ENCODE peak calls at places on chromosomes 4 and X, in nine cellular contexts. E, W, D, C, K, Z, V, H and G are unnamed samples.

GRCh38 chrX:150162141-150162540 is 201.0 kb upstream of the MAMLD1 start:
- DNase-seq in E (no peak), W (no peak), D (no peak), C (peak), K (no peak), Z (no peak), V (no peak), H (peak), G (no peak)

GRCh38 chr4:1297023-1297395 is 7.3 kb downstream of the MAEA start:
- DNase-seq in E (no peak), W (no peak), D (no peak), C (no peak), K (no peak), Z (no peak), V (no peak), H (no peak), G (no peak)

GRCh38 chrX:10519761-10520160 is 100.6 kb downstream of the MID1 start:
- DNase-seq in E (no peak), W (no peak), D (no peak), C (no peak), K (no peak), Z (no peak), V (no peak), H (peak), G (no peak)

GRCh38 chrX:138945219-138945618 is 233.7 kb upstream of the FGF13 start:
- DNase-seq in E (no peak), W (no peak), D (no peak), C (no peak), K (no peak), Z (no peak), V (no peak), H (peak), G (no peak)

GRCh38 chrX:83469551-83469950 is 38.5 kb upstream of the POU3F4 start:
- DNase-seq in E (no peak), W (peak), D (no peak), C (peak), K (no peak), Z (peak), V (peak), H (peak), G (peak)

GRCh38 chrX:39767446-39767845 is 330.3 kb downstream of the BCOR start:
- DNase-seq in E (no peak), W (no peak), D (no peak), C (no peak), K (no peak), Z (no peak), V (no peak), H (no peak), G (no peak)

GRCh38 chr4:173192375-173193162 is 24.0 kb downstream of the GALNT7 start:
- DNase-seq in E (no peak), W (no peak), D (no peak), C (no peak), K (no peak), Z (no peak), V (no peak), H (no peak), G (peak)

GRCh38 chrX:150864127-150864526 is 34.3 kb downstream of the CD99L2 start:
- DNase-seq in E (no peak), W (no peak), D (no peak), C (no peak), K (no peak), Z (no peak), V (no peak), H (no peak), G (no peak)

GRCh38 chr4:154491731-154492249 is at the start of gene DCHS2:
- DNase-seq in E (peak), W (peak), D (peak), C (no peak), K (no peak), Z (no peak), V (no peak), H (no peak), G (peak)

GRCh38 chr4:41331224-41331623 is 74.5 kb downstream of the UCHL1 start:
- DNase-seq in E (no peak), W (no peak), D (no peak), C (no peak), K (no peak), Z (no peak), V (no peak), H (peak), G (no peak)

GRCh38 chr4:103021120-103021519 is 1.6 kb upstream of the SLC9B1 start:
- DNase-seq in E (no peak), W (no peak), D (no peak), C (no peak), K (no peak), Z (no peak), V (no peak), H (no peak), G (no peak)

GRCh38 chr4:188781655-188782054 is 642.4 kb downstream of the TRIML1 start:
- DNase-seq in E (no peak), W (no peak), D (no peak), C (no peak), K (no peak), Z (no peak), V (no peak), H (peak), G (peak)

GRCh38 chr4:155568641-155569040 is 98.0 kb upstream of the GUCY1A1 start:
- DNase-seq in E (peak), W (no peak), D (no peak), C (no peak), K (no peak), Z (no peak), V (no peak), H (no peak), G (no peak)

GRCh38 chrX:103175944-103176753 is 38.8 kb upstream of the BEX4 start:
- DNase-seq in E (peak), W (peak), D (peak), C (peak), K (peak), Z (peak), V (no peak), H (peak), G (peak)

GRCh38 chr4:87236851-87237250 is 16.4 kb upstream of the KLHL8 start:
- DNase-seq in E (no peak), W (no peak), D (no peak), C (no peak), K (no peak), Z (no peak), V (no peak), H (no peak), G (peak)

GRCh38 chr4:176443646-176444409 is 124.1 kb downstream of the SPCS3 start:
- DNase-seq in E (no peak), W (no peak), D (no peak), C (no peak), K (no peak), Z (peak), V (no peak), H (peak), G (no peak)

GRCh38 chr4:161664740-161665139 is 499.1 kb downstream of the FSTL5 start:
- DNase-seq in E (no peak), W (no peak), D (no peak), C (no peak), K (no peak), Z (no peak), V (no peak), H (no peak), G (no peak)

GRCh38 chr4:87219648-87220093 is 747 bp downstream of the KLHL8 start:
- DNase-seq in E (peak), W (peak), D (peak), C (no peak), K (no peak), Z (peak), V (peak), H (peak), G (peak)

GRCh38 chr4:37970702-37971101 is 10.5 kb downstream of the PTTG2 start:
- DNase-seq in E (no peak), W (peak), D (peak), C (peak), K (peak), Z (peak), V (peak), H (peak), G (peak)

GRCh38 chr4:183197140-183197539 is 98.1 kb downstream of the WWC2 start:
- DNase-seq in E (no peak), W (no peak), D (no peak), C (no peak), K (no peak), Z (no peak), V (no peak), H (no peak), G (no peak)

GRCh38 chrX:105876658-105877057 is 54.3 kb downstream of the NRK start:
- DNase-seq in E (no peak), W (no peak), D (no peak), C (no peak), K (no peak), Z (peak), V (no peak), H (peak), G (peak)

GRCh38 chrX:24167719-24168472 is 18.4 kb downstream of the ZFX start:
- DNase-seq in E (no peak), W (no peak), D (no peak), C (no peak), K (no peak), Z (no peak), V (no peak), H (no peak), G (no peak)

GRCh38 chr4:119810001-119810400 is 181.4 kb upstream of the PDE5A start:
- DNase-seq in E (no peak), W (no peak), D (no peak), C (no peak), K (no peak), Z (no peak), V (no peak), H (no peak), G (no peak)

GRCh38 chrX:141736656-141737055 is 38.1 kb upstream of the SPANXD start:
- DNase-seq in E (no peak), W (no peak), D (no peak), C (no peak), K (no peak), Z (no peak), V (no peak), H (no peak), G (no peak)

GRCh38 chr4:119733431-119733830 is 104.8 kb upstream of the PDE5A start:
- DNase-seq in E (no peak), W (no peak), D (no peak), C (no peak), K (no peak), Z (no peak), V (no peak), H (peak), G (no peak)

GRCh38 chrX:72180539-72180938 is 1.0 kb upstream of the PIN4 start:
- DNase-seq in E (no peak), W (no peak), D (no peak), C (no peak), K (no peak), Z (no peak), V (no peak), H (no peak), G (peak)

GRCh38 chr4:87502580-87503238 is 26.5 kb downstream of the SPARCL1 start:
- DNase-seq in E (peak), W (no peak), D (no peak), C (no peak), K (no peak), Z (peak), V (no peak), H (peak), G (peak)

GRCh38 chrX:20218809-20219505 is 47.8 kb downstream of the RPS6KA3 start:
- DNase-seq in E (no peak), W (no peak), D (no peak), C (no peak), K (no peak), Z (peak), V (no peak), H (peak), G (no peak)